ENCODE peak calls at places on chromosomes 1 and 21, in ten cellular contexts. One of them, this sample, is unnamed.

GRCh38 chr1:40014812-40015594 is 25.5 kb upstream of the CAP1 start:
- DNase-seq in EL: peak; percentile 89
- DNase-seq in iris pigment epithelial cell: peak; percentile 94
- DNase-seq in germinal center: no peak
- DNase-seq in iPS-NIHi11: no peak
- DNase-seq in prostate gland: no peak
- DNase-seq in GM04503: peak; percentile 55
- DNase-seq in SJSA1: peak; percentile 58
- DNase-seq in GM23338: no peak
- DNase-seq in mucosa of gallbladder: no peak
- DNase-seq in this sample: peak; percentile 93

GRCh38 chr1:26025060-26025459 is 3.5 kb downstream of the EXTL1 start:
- DNase-seq in EL: no peak
- DNase-seq in iris pigment epithelial cell: no peak
- DNase-seq in germinal center: no peak
- DNase-seq in iPS-NIHi11: no peak
- DNase-seq in prostate gland: no peak
- DNase-seq in GM04503: no peak
- DNase-seq in SJSA1: no peak
- DNase-seq in GM23338: no peak
- DNase-seq in mucosa of gallbladder: no peak
- DNase-seq in this sample: no peak

GRCh38 chr1:76038306-76039004 is 36.1 kb upstream of the ST6GALNAC3 start:
- DNase-seq in EL: peak; percentile 19
- DNase-seq in iris pigment epithelial cell: peak; percentile 57
- DNase-seq in germinal center: no peak
- DNase-seq in iPS-NIHi11: no peak
- DNase-seq in prostate gland: no peak
- DNase-seq in GM04503: no peak
- DNase-seq in SJSA1: no peak
- DNase-seq in GM23338: peak; percentile 31
- DNase-seq in mucosa of gallbladder: no peak
- DNase-seq in this sample: peak; percentile 92

GRCh38 chr1:221473392-221473791 is 268.5 kb downstream of the DUSP10 start:
- DNase-seq in EL: no peak
- DNase-seq in iris pigment epithelial cell: no peak
- DNase-seq in germinal center: no peak
- DNase-seq in iPS-NIHi11: no peak
- DNase-seq in prostate gland: no peak
- DNase-seq in GM04503: no peak
- DNase-seq in SJSA1: no peak
- DNase-seq in GM23338: no peak
- DNase-seq in mucosa of gallbladder: no peak
- DNase-seq in this sample: no peak

GRCh38 chr21:39580744-39581143 is 32.0 kb upstream of the B3GALT5 start:
- DNase-seq in EL: no peak
- DNase-seq in iris pigment epithelial cell: no peak
- DNase-seq in germinal center: no peak
- DNase-seq in iPS-NIHi11: no peak
- DNase-seq in prostate gland: no peak
- DNase-seq in GM04503: no peak
- DNase-seq in SJSA1: no peak
- DNase-seq in GM23338: no peak
- DNase-seq in mucosa of gallbladder: no peak
- DNase-seq in this sample: no peak

GRCh38 chr1:9455487-9456237 is 83.6 kb upstream of the SLC25A33 start:
- DNase-seq in EL: peak; percentile 54
- DNase-seq in iris pigment epithelial cell: peak; percentile 65
- DNase-seq in germinal center: peak; percentile 83
- DNase-seq in iPS-NIHi11: peak; percentile 92
- DNase-seq in prostate gland: peak; percentile 53
- DNase-seq in GM04503: no peak
- DNase-seq in SJSA1: peak; percentile 83
- DNase-seq in GM23338: peak; percentile 96
- DNase-seq in mucosa of gallbladder: peak; percentile 63
- DNase-seq in this sample: peak; percentile 53

GRCh38 chr1:167221126-167221803 is 579 bp downstream of the POU2F1 start:
- DNase-seq in EL: no peak
- DNase-seq in iris pigment epithelial cell: no peak
- DNase-seq in germinal center: peak; percentile 16
- DNase-seq in iPS-NIHi11: peak; percentile 46
- DNase-seq in prostate gland: peak; percentile 11
- DNase-seq in GM04503: no peak
- DNase-seq in SJSA1: no peak
- DNase-seq in GM23338: peak; percentile 72
- DNase-seq in mucosa of gallbladder: peak; percentile 14
- DNase-seq in this sample: no peak

GRCh38 chr1:158999301-159000069 is 10.2 kb upstream of the IFI16 start:
- DNase-seq in EL: peak; percentile 93
- DNase-seq in iris pigment epithelial cell: peak; percentile 78
- DNase-seq in germinal center: no peak
- DNase-seq in iPS-NIHi11: peak; percentile 71
- DNase-seq in prostate gland: peak; percentile 85
- DNase-seq in GM04503: peak; percentile 74
- DNase-seq in SJSA1: peak; percentile 93
- DNase-seq in GM23338: peak; percentile 97
- DNase-seq in mucosa of gallbladder: peak; percentile 80
- DNase-seq in this sample: peak; percentile 96

GRCh38 chr1:938088-938683 is 14.5 kb downstream of the SAMD11 start:
- DNase-seq in EL: peak; percentile 70
- DNase-seq in iris pigment epithelial cell: peak; percentile 53
- DNase-seq in germinal center: no peak
- DNase-seq in iPS-NIHi11: no peak
- DNase-seq in prostate gland: peak; percentile 44
- DNase-seq in GM04503: no peak
- DNase-seq in SJSA1: peak; percentile 98
- DNase-seq in GM23338: no peak
- DNase-seq in mucosa of gallbladder: peak; percentile 44
- DNase-seq in this sample: peak; percentile 63

GRCh38 chr1:184075040-184076029 is 23.8 kb downstream of the TSEN15 start:
- DNase-seq in EL: peak; percentile 67
- DNase-seq in iris pigment epithelial cell: peak; percentile 69
- DNase-seq in germinal center: peak; percentile 25
- DNase-seq in iPS-NIHi11: peak; percentile 36
- DNase-seq in prostate gland: peak; percentile 46
- DNase-seq in GM04503: peak; percentile 21
- DNase-seq in SJSA1: no peak
- DNase-seq in GM23338: peak; percentile 73
- DNase-seq in mucosa of gallbladder: peak; percentile 64
- DNase-seq in this sample: peak; percentile 69

GRCh38 chr21:39951183-39952101 is 84.2 kb downstream of the PCP4 start:
- DNase-seq in EL: no peak
- DNase-seq in iris pigment epithelial cell: no peak
- DNase-seq in germinal center: no peak
- DNase-seq in iPS-NIHi11: no peak
- DNase-seq in prostate gland: no peak
- DNase-seq in GM04503: no peak
- DNase-seq in SJSA1: no peak
- DNase-seq in GM23338: peak; percentile 75
- DNase-seq in mucosa of gallbladder: no peak
- DNase-seq in this sample: no peak

GRCh38 chr1:21607549-21608529 is 61.3 kb downstream of the RAP1GAP start:
- DNase-seq in EL: peak; percentile 80
- DNase-seq in iris pigment epithelial cell: peak; percentile 92
- DNase-seq in germinal center: peak; percentile 92
- DNase-seq in iPS-NIHi11: peak; percentile 100
- DNase-seq in prostate gland: peak; percentile 71
- DNase-seq in GM04503: peak; percentile 6
- DNase-seq in SJSA1: peak; percentile 63
- DNase-seq in GM23338: peak; percentile 100
- DNase-seq in mucosa of gallbladder: peak; percentile 95
- DNase-seq in this sample: peak; percentile 92

GRCh38 chr1:90149101-90149500 is 154.2 kb downstream of the ZNF326 start:
- DNase-seq in EL: no peak
- DNase-seq in iris pigment epithelial cell: no peak
- DNase-seq in germinal center: no peak
- DNase-seq in iPS-NIHi11: peak; percentile 34
- DNase-seq in prostate gland: no peak
- DNase-seq in GM04503: no peak
- DNase-seq in SJSA1: no peak
- DNase-seq in GM23338: peak; percentile 61
- DNase-seq in mucosa of gallbladder: no peak
- DNase-seq in this sample: no peak

GRCh38 chr21:28177008-28177603 is 815.6 kb downstream of the LTN1 start:
- DNase-seq in EL: peak; percentile 1
- DNase-seq in iris pigment epithelial cell: peak; percentile 13
- DNase-seq in germinal center: no peak
- DNase-seq in iPS-NIHi11: no peak
- DNase-seq in prostate gland: no peak
- DNase-seq in GM04503: no peak
- DNase-seq in SJSA1: no peak
- DNase-seq in GM23338: no peak
- DNase-seq in mucosa of gallbladder: no peak
- DNase-seq in this sample: peak; percentile 65

GRCh38 chr1:83954301-83954823 is 44.6 kb downstream of the TTLL7 start:
- DNase-seq in EL: no peak
- DNase-seq in iris pigment epithelial cell: no peak
- DNase-seq in germinal center: no peak
- DNase-seq in iPS-NIHi11: peak; percentile 27
- DNase-seq in prostate gland: no peak
- DNase-seq in GM04503: no peak
- DNase-seq in SJSA1: no peak
- DNase-seq in GM23338: peak; percentile 24
- DNase-seq in mucosa of gallbladder: no peak
- DNase-seq in this sample: no peak

GRCh38 chr1:44616991-44617702 is 57.1 kb downstream of the TMEM53 start:
- DNase-seq in EL: peak; percentile 88
- DNase-seq in iris pigment epithelial cell: peak; percentile 52
- DNase-seq in germinal center: no peak
- DNase-seq in iPS-NIHi11: peak; percentile 70
- DNase-seq in prostate gland: no peak
- DNase-seq in GM04503: no peak
- DNase-seq in SJSA1: no peak
- DNase-seq in GM23338: peak; percentile 72
- DNase-seq in mucosa of gallbladder: peak; percentile 23
- DNase-seq in this sample: no peak

GRCh38 chr1:215417122-215417521 is 150.0 kb upstream of the KCTD3 start:
- DNase-seq in EL: no peak
- DNase-seq in iris pigment epithelial cell: peak; percentile 23
- DNase-seq in germinal center: no peak
- DNase-seq in iPS-NIHi11: no peak
- DNase-seq in prostate gland: no peak
- DNase-seq in GM04503: no peak
- DNase-seq in SJSA1: no peak
- DNase-seq in GM23338: no peak
- DNase-seq in mucosa of gallbladder: no peak
- DNase-seq in this sample: no peak

GRCh38 chr21:38683222-38683621 is 122.5 kb upstream of the ETS2 start:
- DNase-seq in EL: no peak
- DNase-seq in iris pigment epithelial cell: peak; percentile 57
- DNase-seq in germinal center: no peak
- DNase-seq in iPS-NIHi11: no peak
- DNase-seq in prostate gland: no peak
- DNase-seq in GM04503: no peak
- DNase-seq in SJSA1: no peak
- DNase-seq in GM23338: no peak
- DNase-seq in mucosa of gallbladder: no peak
- DNase-seq in this sample: peak; percentile 70

GRCh38 chr1:208139434-208140086 is 104.6 kb downstream of the PLXNA2 start:
- DNase-seq in EL: no peak
- DNase-seq in iris pigment epithelial cell: no peak
- DNase-seq in germinal center: no peak
- DNase-seq in iPS-NIHi11: no peak
- DNase-seq in prostate gland: no peak
- DNase-seq in GM04503: no peak
- DNase-seq in SJSA1: no peak
- DNase-seq in GM23338: no peak
- DNase-seq in mucosa of gallbladder: no peak
- DNase-seq in this sample: peak; percentile 41

GRCh38 chr1:168050307-168050706 is 86.4 kb downstream of the GPR161 start:
- DNase-seq in EL: no peak
- DNase-seq in iris pigment epithelial cell: no peak
- DNase-seq in germinal center: no peak
- DNase-seq in iPS-NIHi11: no peak
- DNase-seq in prostate gland: no peak
- DNase-seq in GM04503: no peak
- DNase-seq in SJSA1: no peak
- DNase-seq in GM23338: no peak
- DNase-seq in mucosa of gallbladder: no peak
- DNase-seq in this sample: peak; percentile 71

GRCh38 chr1:227037121-227037520 is 97.0 kb downstream of the COQ8A start:
- DNase-seq in EL: no peak
- DNase-seq in iris pigment epithelial cell: peak; percentile 3
- DNase-seq in germinal center: no peak
- DNase-seq in iPS-NIHi11: no peak
- DNase-seq in prostate gland: no peak
- DNase-seq in GM04503: no peak
- DNase-seq in SJSA1: no peak
- DNase-seq in GM23338: no peak
- DNase-seq in mucosa of gallbladder: no peak
- DNase-seq in this sample: no peak

GRCh38 chr1:212611000-212611636 is 2.6 kb downstream of the ATF3 start:
- DNase-seq in EL: no peak
- DNase-seq in iris pigment epithelial cell: no peak
- DNase-seq in germinal center: no peak
- DNase-seq in iPS-NIHi11: no peak
- DNase-seq in prostate gland: no peak
- DNase-seq in GM04503: no peak
- DNase-seq in SJSA1: no peak
- DNase-seq in GM23338: no peak
- DNase-seq in mucosa of gallbladder: no peak
- DNase-seq in this sample: no peak

GRCh38 chr1:9404117-9404516 is 111.4 kb downstream of the SPSB1 start:
- DNase-seq in EL: no peak
- DNase-seq in iris pigment epithelial cell: no peak
- DNase-seq in germinal center: no peak
- DNase-seq in iPS-NIHi11: no peak
- DNase-seq in prostate gland: no peak
- DNase-seq in GM04503: no peak
- DNase-seq in SJSA1: no peak
- DNase-seq in GM23338: no peak
- DNase-seq in mucosa of gallbladder: no peak
- DNase-seq in this sample: no peak

GRCh38 chr1:235244969-235245592 is 82.9 kb downstream of the ARID4B start:
- DNase-seq in EL: no peak
- DNase-seq in iris pigment epithelial cell: peak; percentile 21
- DNase-seq in germinal center: no peak
- DNase-seq in iPS-NIHi11: no peak
- DNase-seq in prostate gland: no peak
- DNase-seq in GM04503: no peak
- DNase-seq in SJSA1: no peak
- DNase-seq in GM23338: no peak
- DNase-seq in mucosa of gallbladder: no peak
- DNase-seq in this sample: no peak

GRCh38 chr1:3315991-3316943 is 138.2 kb upstream of the ARHGEF16 start:
- DNase-seq in EL: no peak
- DNase-seq in iris pigment epithelial cell: no peak
- DNase-seq in germinal center: no peak
- DNase-seq in iPS-NIHi11: no peak
- DNase-seq in prostate gland: no peak
- DNase-seq in GM04503: no peak
- DNase-seq in SJSA1: no peak
- DNase-seq in GM23338: no peak
- DNase-seq in mucosa of gallbladder: no peak
- DNase-seq in this sample: no peak

GRCh38 chr21:8997011-8997440 is 1524.4 kb upstream of the TPTE start:
- DNase-seq in EL: no peak
- DNase-seq in iris pigment epithelial cell: no peak
- DNase-seq in germinal center: no peak
- DNase-seq in iPS-NIHi11: no peak
- DNase-seq in prostate gland: no peak
- DNase-seq in GM04503: no peak
- DNase-seq in SJSA1: no peak
- DNase-seq in GM23338: peak; percentile 18
- DNase-seq in mucosa of gallbladder: no peak
- DNase-seq in this sample: no peak

GRCh38 chr1:245085508-245086095 is 69.2 kb upstream of the KIF26B start:
- DNase-seq in EL: peak; percentile 95
- DNase-seq in iris pigment epithelial cell: peak; percentile 96
- DNase-seq in germinal center: no peak
- DNase-seq in iPS-NIHi11: no peak
- DNase-seq in prostate gland: no peak
- DNase-seq in GM04503: peak; percentile 96
- DNase-seq in SJSA1: peak; percentile 67
- DNase-seq in GM23338: no peak
- DNase-seq in mucosa of gallbladder: no peak
- DNase-seq in this sample: peak; percentile 97

GRCh38 chr1:80054129-80054528 is 1047.6 kb upstream of the ADGRL4 start:
- DNase-seq in EL: peak; percentile 77
- DNase-seq in iris pigment epithelial cell: peak; percentile 56
- DNase-seq in germinal center: no peak
- DNase-seq in iPS-NIHi11: peak; percentile 13
- DNase-seq in prostate gland: no peak
- DNase-seq in GM04503: no peak
- DNase-seq in SJSA1: no peak
- DNase-seq in GM23338: no peak
- DNase-seq in mucosa of gallbladder: no peak
- DNase-seq in this sample: peak; percentile 80